ENCODE peak calls at places on chromosomes 7 and 10, in four cellular contexts. U, K, E and N are unnamed samples.

GRCh38 chr10:8059191-8059936 is 4.9 kb downstream of the GATA3 start:
- DNase-seq in E (no peak), K (no peak), U (no peak), N (no peak)

GRCh38 chr7:153835104-153835503 is 217.1 kb upstream of the DPP6 start:
- DNase-seq in K (peak; percentile 17), E (no peak), U (no peak), N (no peak)

GRCh38 chr10:79070611-79071534 is 2.1 kb downstream of the ZMIZ1 start:
- DNase-seq in E (no peak), U (peak; percentile 76), K (peak; percentile 67), N (peak; percentile 76)

GRCh38 chr10:66180651-66181318 is 745.1 kb upstream of the LRRTM3 start:
- DNase-seq in E (no peak), K (peak; percentile 58), U (peak; percentile 62), N (peak; percentile 66)

GRCh38 chr7:68409851-68410250 is 1188.4 kb upstream of the AUTS2 start:
- DNase-seq in K (no peak), E (no peak), U (no peak), N (no peak)

GRCh38 chr10:129199826-129200225 is 267.2 kb upstream of the MGMT start:
- DNase-seq in E (no peak), U (no peak), K (no peak), N (no peak)

GRCh38 chr10:119737827-119738226 is 12.0 kb downstream of the INPP5F start:
- DNase-seq in E (no peak), K (peak; percentile 27), U (peak; percentile 95), N (peak; percentile 82)

GRCh38 chr7:1922071-1922869 is 252.2 kb downstream of the ELFN1 start:
- DNase-seq in K (no peak), E (peak; percentile 45), U (no peak), N (peak; percentile 43)

GRCh38 chr7:132383962-132384361 is 192.3 kb downstream of the PLXNA4 start:
- DNase-seq in K (no peak), E (no peak), U (no peak), N (no peak)

GRCh38 chr7:1926908-1927306 is 256.8 kb downstream of the ELFN1 start:
- DNase-seq in E (no peak), U (no peak), K (no peak), N (no peak)

GRCh38 chr7:74173074-74173473 is 1.1 kb upstream of the EIF4H start:
- DNase-seq in U (no peak), E (no peak), K (peak; percentile 56), N (no peak)

GRCh38 chr10:24513155-24513554 is 210.5 kb downstream of the ARHGAP21 start:
- DNase-seq in K (peak; percentile 8), E (no peak), U (peak; percentile 27), N (peak; percentile 49)

GRCh38 chr7:65927489-65928448 is 54.2 kb downstream of the GUSB start:
- DNase-seq in E (no peak), K (peak; percentile 16), U (no peak), N (no peak)

GRCh38 chr10:43151371-43151770 is 13.1 kb downstream of the CSGALNACT2 start:
- DNase-seq in U (no peak), K (no peak), E (no peak), N (no peak)

GRCh38 chr10:75202321-75203096 is 8.1 kb upstream of the VDAC2 start:
- DNase-seq in U (peak; percentile 59), K (no peak), E (no peak), N (peak; percentile 41)

GRCh38 chr10:4138146-4138721 is 353.2 kb upstream of the KLF6 start:
- DNase-seq in E (no peak), U (no peak), K (no peak), N (no peak)

GRCh38 chr7:69801729-69802688 is 203.7 kb downstream of the AUTS2 start:
- DNase-seq in U (no peak), K (no peak), E (no peak), N (no peak)

GRCh38 chr10:61606971-61607907 is 55.5 kb upstream of the CABCOCO1 start:
- DNase-seq in U (peak; percentile 19), E (no peak), K (no peak), N (no peak)

GRCh38 chr7:7181519-7182155 is 707 bp upstream of the C1GALT1 start:
- DNase-seq in U (peak; percentile 54), K (peak; percentile 88), E (peak; percentile 30), N (no peak)

GRCh38 chr10:70513848-70514309 is 35.3 kb downstream of the PALD1 start:
- DNase-seq in E (no peak), U (no peak), K (no peak), N (no peak)

GRCh38 chr10:75932921-75933320 is 501.5 kb downstream of the LRMDA start:
- DNase-seq in E (no peak), U (no peak), K (peak; percentile 12), N (no peak)

GRCh38 chr7:11428877-11429617 is 403.0 kb downstream of the THSD7A start:
- DNase-seq in U (no peak), E (no peak), K (no peak), N (no peak)

GRCh38 chr10:127678091-127678490 is 58.9 kb upstream of the FOXI2 start:
- DNase-seq in U (no peak), E (no peak), K (no peak), N (no peak)

GRCh38 chr7:32227746-32228145 is 157.5 kb upstream of the PDE1C start:
- DNase-seq in U (no peak), K (no peak), E (no peak), N (no peak)

GRCh38 chr7:137985253-137985896 is 16.5 kb downstream of the CREB3L2 start:
- DNase-seq in K (no peak), U (peak; percentile 72), E (no peak), N (no peak)

GRCh38 chr10:72008096-72008933 is 44.1 kb downstream of the CHST3 start:
- DNase-seq in U (no peak), E (no peak), K (no peak), N (no peak)

GRCh38 chr7:107725138-107725740 is 18.7 kb upstream of the CBLL1 start:
- DNase-seq in U (peak; percentile 59), E (peak; percentile 38), K (peak; percentile 55), N (peak; percentile 59)

GRCh38 chr10:20858292-20859124 is 38.6 kb downstream of the NEBL start:
- DNase-seq in U (peak; percentile 48), K (peak; percentile 26), E (no peak), N (peak; percentile 64)

GRCh38 chr7:102834466-102834865 is 78.3 kb upstream of the LRRC17 start:
- DNase-seq in K (no peak), U (no peak), E (no peak), N (no peak)

GRCh38 chr7:140649566-140650205 is 9.1 kb upstream of the DENND2A start:
- DNase-seq in U (peak; percentile 76), E (no peak), K (no peak), N (peak; percentile 41)

GRCh38 chr7:107291434-107291833 is 122.6 kb downstream of the HBP1 start:
- DNase-seq in K (no peak), U (no peak), E (no peak), N (no peak)

GRCh38 chr10:132962623-132963429 is 20.5 kb upstream of the CFAP46 start:
- DNase-seq in K (no peak), U (peak; percentile 59), E (no peak), N (peak; percentile 6)

GRCh38 chr7:21543528-21544302 is 876 bp downstream of the DNAH11 start:
- DNase-seq in K (no peak), U (peak; percentile 11), E (no peak), N (peak; percentile 8)

GRCh38 chr7:137948083-137948844 is 53.6 kb downstream of the CREB3L2 start:
- DNase-seq in U (no peak), K (no peak), E (no peak), N (no peak)

GRCh38 chr7:90597879-90598278 is 1.8 kb downstream of the CDK14 start:
- DNase-seq in E (no peak), K (no peak), U (peak; percentile 17), N (no peak)